ENCODE peak calls at places on chromosomes 1 and 21, in seven cellular contexts. K is left lung; E is amniotic stem cell; N is activated CD4-positive, alpha-beta T cell treated with anti-CD3 and anti-CD28 coated beads, Interleukin-2, amount 50 U/mL, for 24 hours; V is stimulated activated CD4-positive, alpha-beta T cell treated with anti-CD3 and anti-CD28 coated beads, Interleukin-4, amount 100 ng/mL, for 1 hour; O is NCI-H1436; I is CD4-positive, alpha-beta T cell. A is an unnamed sample.

GRCh38 chr1:9275161-9275560 is 17.5 kb upstream of the SPSB1 start:
- DNase-seq in K (no peak), I (no peak), E (no peak), V (no peak), O (no peak), N (no peak), A (no peak)

GRCh38 chr1:54302549-54302948 is 102.6 kb downstream of the MRPL37 start:
- DNase-seq in V (no peak), I (no peak), O (no peak), K (no peak), E (no peak), N (no peak), A (no peak)

GRCh38 chr1:6603424-6603850 is 768 bp upstream of the KLHL21 start:
- DNase-seq in I (peak; percentile 55), K (no peak), V (peak; percentile 53), E (peak; percentile 61), N (peak; percentile 52), O (no peak), A (no peak)

GRCh38 chr1:225767591-225768540 is 9.8 kb upstream of the SRP9 start:
- DNase-seq in O (peak; percentile 63), I (no peak), N (no peak), E (no peak), V (no peak), K (peak; percentile 71), A (no peak)

GRCh38 chr1:181101581-181102226 is 13.2 kb downstream of the IER5 start:
- DNase-seq in V (no peak), K (no peak), E (no peak), O (no peak), N (no peak), I (no peak), A (no peak)

GRCh38 chr1:208527197-208527596 is 283.0 kb upstream of the PLXNA2 start:
- DNase-seq in V (no peak), E (no peak), K (no peak), N (no peak), I (no peak), O (peak; percentile 20), A (no peak)

GRCh38 chr1:228081144-228081543 is 1.4 kb upstream of the ARF1 start:
- DNase-seq in O (no peak), K (peak; percentile 31), E (no peak), V (no peak), I (no peak), N (no peak), A (no peak)

GRCh38 chr1:906532-907420 is 16.9 kb upstream of the SAMD11 start:
- DNase-seq in V (no peak), N (no peak), K (peak; percentile 75), E (no peak), I (no peak), O (no peak), A (no peak)

GRCh38 chr1:181129771-181130606 is 41.5 kb downstream of the IER5 start:
- DNase-seq in K (no peak), E (no peak), O (no peak), I (no peak), N (no peak), V (no peak), A (no peak)

GRCh38 chr1:51518730-51519047 is 377 bp downstream of the EPS15 start:
- DNase-seq in O (no peak), I (peak; percentile 11), V (peak; percentile 47), E (no peak), K (peak; percentile 57), N (peak; percentile 20), A (no peak)

GRCh38 chr1:145916745-145917144 is 1.8 kb downstream of the PEX11B start:
- DNase-seq in I (no peak), E (no peak), O (no peak), K (no peak), N (no peak), V (no peak), A (no peak)

GRCh38 chr1:89980605-89981004 is 14.3 kb upstream of the ZNF326 start:
- DNase-seq in K (no peak), O (peak; percentile 88), N (no peak), E (no peak), V (no peak), I (no peak), A (no peak)

GRCh38 chr1:43651922-43652321 is 2.0 kb downstream of the KDM4A start:
- DNase-seq in I (no peak), V (no peak), N (no peak), O (no peak), K (no peak), E (no peak), A (no peak)

GRCh38 chr1:109762821-109763645 is 690 bp downstream of the EPS8L3 start:
- DNase-seq in I (no peak), E (no peak), O (no peak), N (no peak), V (no peak), K (peak; percentile 31), A (peak; percentile 40)

GRCh38 chr21:17925000-17925610 is 105.9 kb upstream of the C21orf91 start:
- DNase-seq in K (no peak), E (peak; percentile 23), O (peak; percentile 72), I (peak; percentile 15), V (peak; percentile 19), N (peak; percentile 43), A (peak; percentile 56)

GRCh38 chr1:16230744-16231143 is 6.2 kb downstream of the CPLANE2 start:
- DNase-seq in O (no peak), K (no peak), I (no peak), E (no peak), V (no peak), N (no peak), A (no peak)

GRCh38 chr1:14649976-14650375 is 51.5 kb downstream of the KAZN start:
- DNase-seq in N (no peak), E (no peak), K (no peak), O (no peak), V (no peak), I (no peak), A (no peak)

GRCh38 chr1:226813671-226814591 is 56.5 kb upstream of the PSEN2 start:
- DNase-seq in I (no peak), E (no peak), N (no peak), O (no peak), V (no peak), K (no peak), A (no peak)

GRCh38 chr1:46181343-46182260 is 5.3 kb upstream of the P3R3URF start:
- DNase-seq in O (no peak), K (no peak), I (no peak), N (no peak), V (no peak), E (no peak), A (no peak)

GRCh38 chr1:15816674-15817073 is 9.2 kb upstream of the UQCRHL start:
- DNase-seq in K (no peak), I (no peak), E (no peak), V (no peak), O (no peak), N (no peak), A (no peak)

GRCh38 chr1:11453742-11454442 is 25.1 kb upstream of the DISP3 start:
- DNase-seq in O (no peak), N (no peak), I (no peak), K (no peak), E (no peak), V (no peak), A (no peak)

GRCh38 chr1:246355421-246356230 is 151.5 kb downstream of the SMYD3 start:
- DNase-seq in V (no peak), E (no peak), K (no peak), O (no peak), I (no peak), N (no peak), A (no peak)

GRCh38 chr1:20261095-20261494 is 29.6 kb upstream of the VWA5B1 start:
- DNase-seq in E (no peak), I (no peak), K (no peak), V (no peak), O (no peak), N (no peak), A (no peak)

GRCh38 chr1:181087400-181087901 is 1.0 kb upstream of the IER5 start:
- DNase-seq in K (peak; percentile 60), O (no peak), E (no peak), N (no peak), V (no peak), I (no peak), A (no peak)

GRCh38 chr1:224292419-224292818 is 37.6 kb downstream of the NVL start:
- DNase-seq in N (no peak), K (no peak), E (no peak), V (no peak), O (no peak), I (no peak), A (no peak)

GRCh38 chr1:54806931-54807611 is 5.9 kb upstream of the TTC22 start:
- DNase-seq in K (peak; percentile 33), V (no peak), E (no peak), I (no peak), O (no peak), N (no peak), A (no peak)

GRCh38 chr1:241902376-241903067 is 54.5 kb downstream of the EXO1 start:
- DNase-seq in N (no peak), K (no peak), E (no peak), O (no peak), V (no peak), I (no peak), A (no peak)

GRCh38 chr1:115640384-115640783 is 1.4 kb upstream of the VANGL1 start:
- DNase-seq in E (no peak), O (no peak), V (no peak), K (no peak), I (no peak), N (no peak), A (no peak)

GRCh38 chr21:17231124-17231523 is 281.7 kb upstream of the CXADR start:
- DNase-seq in E (no peak), O (no peak), I (no peak), K (no peak), N (no peak), V (no peak), A (no peak)

GRCh38 chr1:234019387-234019786 is 114.9 kb downstream of the SLC35F3 start:
- DNase-seq in K (no peak), N (no peak), V (no peak), E (no peak), O (no peak), I (no peak), A (no peak)

A was measured in HTR-8/SVneo.